ENCODE peak calls at places on chromosomes 4 and X, in ten cellular contexts. B is cardiac muscle cell, E is iPS DF 6.9, F is colonic mucosa, J is sigmoid colon, Y is tibial nerve, Z is mesenchymal stem cell, U is fibroblast of lung, K is right atrium auricular region, T is SK-N-SH. D is an unnamed sample.

GRCh38 chrX:68646421-68646820 is 1.0 kb upstream of the STARD8 start:
- DNase-seq in Y (no peak), Z (no peak), F (no peak), J (no peak), B (no peak), K (no peak), T (no peak), U (no peak), E (no peak), D (no peak)

GRCh38 chrX:154596290-154596929 is 11.5 kb downstream of the CTAG1A start:
- DNase-seq in B (peak; percentile 70), Y (no peak), J (no peak), T (no peak), Z (peak; percentile 31), U (peak; percentile 95), K (no peak), F (no peak), E (peak; percentile 43), D (no peak)

GRCh38 chrX:26845051-26845450 is 618.1 kb downstream of the PPP4R3C start:
- DNase-seq in E (no peak), B (peak; percentile 12), Z (no peak), F (no peak), J (no peak), T (no peak), K (no peak), U (peak; percentile 56), Y (no peak), D (no peak)

GRCh38 chrX:119757979-119758681 is at the start of gene SOWAHD:
- DNase-seq in U (no peak), T (peak; percentile 63), J (peak; percentile 68), E (no peak), Y (no peak), F (peak; percentile 78), B (no peak), K (no peak), Z (peak; percentile 26), D (no peak)

GRCh38 chrX:127888767-127889166 is 163.4 kb downstream of the ACTRT1 start:
- DNase-seq in B (no peak), Z (no peak), K (no peak), U (no peak), J (no peak), E (no peak), T (no peak), Y (no peak), F (no peak), D (no peak)

GRCh38 chr4:26325191-26325590 is 4.4 kb downstream of the RBPJ start:
- DNase-seq in J (no peak), E (no peak), K (no peak), T (peak; percentile 33), B (peak; percentile 50), Y (no peak), Z (peak; percentile 66), F (no peak), U (peak; percentile 51), D (no peak)

GRCh38 chrX:39946822-39947221 is 150.9 kb downstream of the BCOR start:
- DNase-seq in Z (peak; percentile 89), J (no peak), K (no peak), F (no peak), T (no peak), E (no peak), Y (no peak), B (peak; percentile 38), U (peak; percentile 84), D (no peak)

GRCh38 chrX:850471-850916 is 219.9 kb downstream of the SHOX start:
- DNase-seq in E (no peak), Z (no peak), T (no peak), K (no peak), F (no peak), J (no peak), U (no peak), B (no peak), Y (no peak), D (no peak)

GRCh38 chr4:44859477-44859876 is 133.1 kb upstream of the GNPDA2 start:
- DNase-seq in T (no peak), U (no peak), Z (no peak), E (no peak), F (no peak), J (no peak), Y (no peak), K (no peak), B (no peak), D (no peak)

GRCh38 chrX:68454476-68455150 is 21.3 kb upstream of the OPHN1 start:
- DNase-seq in E (no peak), Z (no peak), F (no peak), Y (no peak), K (no peak), U (no peak), T (no peak), J (no peak), B (no peak), D (no peak)

GRCh38 chr4:16608123-16608522 is 290.3 kb downstream of the LDB2 start:
- DNase-seq in K (no peak), J (no peak), T (no peak), Z (no peak), B (peak; percentile 64), E (no peak), F (no peak), U (peak; percentile 58), Y (no peak), D (no peak)

GRCh38 chr4:8765084-8765483 is 106.6 kb downstream of the HMX1 start:
- DNase-seq in T (no peak), B (no peak), J (peak; percentile 40), F (no peak), E (no peak), Y (no peak), K (no peak), U (no peak), Z (no peak), D (peak; percentile 33)

GRCh38 chrX:119693996-119694451 is 1.1 kb upstream of the SEPTIN6 start:
- DNase-seq in U (no peak), T (peak; percentile 26), B (no peak), F (no peak), E (no peak), Z (peak; percentile 16), K (no peak), Y (no peak), J (no peak), D (no peak)

GRCh38 chr4:8644461-8644891 is 51.9 kb downstream of the CPZ start:
- DNase-seq in B (no peak), Y (no peak), T (no peak), J (peak; percentile 33), K (no peak), E (no peak), F (no peak), Z (no peak), U (no peak), D (no peak)

GRCh38 chr4:184588893-184589292 is 60.4 kb downstream of the CASP3 start:
- DNase-seq in B (peak; percentile 62), K (no peak), E (no peak), F (no peak), Y (no peak), T (no peak), U (peak; percentile 11), J (no peak), Z (no peak), D (no peak)

DNA sequence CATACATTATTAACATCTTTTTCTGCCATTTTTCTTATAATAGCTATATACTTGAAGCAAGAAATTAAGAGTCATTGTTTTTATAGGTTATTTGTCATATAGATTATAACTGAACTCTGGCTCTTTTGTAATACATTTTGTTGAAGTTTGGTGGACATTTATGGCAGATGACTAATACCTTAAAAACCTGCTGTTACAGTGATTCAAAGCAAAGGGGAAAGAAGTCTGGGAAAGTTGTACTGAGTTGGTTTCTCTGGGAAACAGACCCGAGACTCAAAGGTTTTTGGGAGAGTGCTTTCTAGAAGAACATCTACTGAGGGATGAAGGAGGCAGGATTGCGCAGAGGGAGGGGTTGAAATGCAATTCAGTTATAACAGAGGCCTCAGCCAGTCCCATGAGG is 35.9 kb downstream of the NAP1L5 start:
- DNase-seq in K (no peak), B (peak; percentile 43), T (no peak), J (no peak), E (no peak), Z (peak; percentile 83), F (no peak), U (peak; percentile 84), Y (no peak), D (no peak)
- H3K27ac ChIP-seq in K (no peak overlapping the region), B (no peak overlapping the region), T (no peak overlapping the region), J (no peak overlapping the region), E (no peak overlapping the region), Z (no peak overlapping the region), F (no peak overlapping the region), U (peak overlapping the region; percentile 57), Y (no peak overlapping the region), D (no peak overlapping the region)

DNA sequence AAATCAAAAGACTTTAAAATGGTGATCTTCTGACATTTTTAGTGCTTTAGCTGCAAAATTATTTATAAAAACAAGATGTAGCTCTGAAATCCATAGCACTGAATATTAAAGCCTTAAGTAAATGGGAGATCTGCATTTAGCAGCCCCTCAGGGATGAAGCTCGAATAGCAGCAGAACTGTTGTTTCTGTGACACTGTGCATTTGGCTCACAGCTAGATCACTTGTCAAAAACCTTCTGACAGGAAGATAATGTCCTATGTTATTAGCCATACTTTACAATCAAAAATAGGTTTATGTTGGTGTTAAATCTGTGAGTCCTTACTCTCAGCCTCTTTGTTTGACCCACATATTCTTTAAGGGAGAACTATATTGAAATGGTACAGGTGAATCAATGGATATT is 14.1 kb upstream of the PYURF start:
- DNase-seq in E (no peak), U (no peak), Y (no peak), Z (no peak), J (no peak), T (no peak), K (no peak), F (no peak), B (no peak), D (no peak)
- H3K4me1 ChIP-seq in E (no peaks in the 10 kb centered on the region), U (peaks cover 14% of the 10 kb centered on the region), Y (no peaks in the 10 kb centered on the region), Z (no peaks in the 10 kb centered on the region), J (no peaks in the 10 kb centered on the region), T (peaks cover 5% of the 10 kb centered on the region), K (peaks cover 4% of the 10 kb centered on the region), F (no peaks in the 10 kb centered on the region), B (no peaks in the 10 kb centered on the region), D (no peaks in the 10 kb centered on the region)

DNA sequence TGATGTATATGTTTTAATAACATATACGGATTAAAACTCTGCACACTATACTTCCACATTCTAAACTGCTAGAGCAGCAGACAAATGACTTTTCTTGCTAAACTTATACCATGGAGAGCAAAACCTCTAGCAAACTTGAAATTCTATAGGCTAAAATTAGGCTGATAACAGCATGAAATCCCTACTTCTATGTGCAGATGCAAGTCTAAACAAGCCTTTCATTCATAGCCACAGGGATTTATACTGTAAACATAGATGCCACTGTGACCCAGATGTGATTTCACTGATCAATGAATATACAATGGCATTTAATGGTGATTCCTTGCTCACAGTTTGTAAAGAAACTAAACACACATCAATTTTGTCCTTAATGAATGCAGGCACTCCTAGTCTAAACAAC is 151.0 kb downstream of the ANTXR2 start:
- DNase-seq in J (no peak), K (no peak), Y (no peak), U (no peak), Z (no peak), T (no peak), B (no peak), E (no peak), F (no peak), D (no peak)
- H3K27ac ChIP-seq in J (no peak overlapping the region), K (no peak overlapping the region), Y (no peak overlapping the region), U (no peak overlapping the region), Z (no peak overlapping the region), T (no peak overlapping the region), B (no peak overlapping the region), E (no peak overlapping the region), F (no peak overlapping the region), D (no peak overlapping the region)

DNA sequence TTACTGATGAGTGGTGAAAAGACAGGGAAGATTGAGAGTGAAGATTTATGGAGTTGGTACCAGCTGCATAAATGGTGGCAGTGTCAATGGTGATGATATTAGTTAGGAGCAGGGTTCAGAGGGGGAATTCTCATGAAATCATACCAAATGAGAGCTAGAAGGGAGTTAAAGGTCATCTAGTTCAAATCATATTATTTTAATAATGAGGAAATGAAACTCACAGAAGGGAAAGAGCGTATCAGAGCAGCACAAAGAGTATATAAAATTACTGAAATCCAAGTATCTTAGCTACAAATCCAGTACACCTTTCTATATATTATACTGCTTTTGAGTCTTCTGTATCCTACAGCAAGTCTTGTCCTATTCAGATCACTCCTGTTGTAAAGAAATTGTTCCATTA is 5.0 kb downstream of the P2RY10 start:
- DNase-seq in K (no peak), J (no peak), U (no peak), E (no peak), Z (no peak), T (no peak), B (no peak), Y (no peak), F (no peak), D (no peak)
- H3K4me1 ChIP-seq in K (no peaks in the 10 kb centered on the region), J (no peaks in the 10 kb centered on the region), U (no peaks in the 10 kb centered on the region), E (no peaks in the 10 kb centered on the region), Z (no peaks in the 10 kb centered on the region), T (no peaks in the 10 kb centered on the region), B (no peaks in the 10 kb centered on the region), Y (no peaks in the 10 kb centered on the region), F (no peaks in the 10 kb centered on the region), D (no peaks in the 10 kb centered on the region)